ENCODE peak calls at places on chromosomes 16 and 17, in eight cellular contexts. R is activated T-helper 9 cell treated with anti-CD3 and anti-CD28 coated beads, Interleukin-2, amount 50 U/mL, for 16 hours; U is GM12865; E is AG08396; G is non-pigmented ciliary epithelial cell; H is EH; V is SHP77; F is MCF 10A. Y is an unnamed sample.

GRCh38 chr16:12802661-12803060 is 1.0 kb downstream of the CPPED1 start:
- DNase-seq in U (no peak), V (no peak), H (peak), F (no peak), G (no peak), R (no peak), E (no peak), Y (no peak)

GRCh38 chr16:13680021-13680672 is 239.8 kb upstream of the ERCC4 start:
- DNase-seq in F (no peak), H (no peak), G (no peak), E (no peak), R (no peak), U (no peak), V (no peak), Y (no peak)

GRCh38 chr16:23060458-23061320 is 88.6 kb downstream of the USP31 start:
- DNase-seq in E (peak), V (peak), F (peak), G (peak), U (peak), H (peak), R (peak), Y (peak)

GRCh38 chr17:48563385-48563838 is 14.7 kb downstream of the HOXB4 start:
- DNase-seq in E (no peak), G (no peak), F (no peak), U (no peak), H (no peak), R (no peak), V (peak), Y (no peak)

GRCh38 chr16:50642349-50642748 is 38.8 kb downstream of the SNX20 start:
- DNase-seq in R (no peak), F (no peak), U (no peak), H (no peak), V (no peak), G (no peak), E (no peak), Y (no peak)

GRCh38 chr17:48589831-48590602 is at the start of gene HOXB3:
- DNase-seq in H (no peak), R (no peak), F (no peak), G (no peak), U (no peak), E (peak), V (peak), Y (no peak)

GRCh38 chr17:50311112-50311460 is 34.8 kb upstream of the XYLT2 start:
- DNase-seq in V (no peak), R (no peak), U (peak), F (no peak), G (no peak), E (no peak), H (no peak), Y (no peak)

GRCh38 chr16:49452568-49452967 is 79.0 kb downstream of the C16orf78 start:
- DNase-seq in F (no peak), V (no peak), E (no peak), G (no peak), R (no peak), H (no peak), U (no peak), Y (no peak)

GRCh38 chr17:74635418-74635817 is 11.9 kb upstream of the CD300E start:
- DNase-seq in R (no peak), G (no peak), H (no peak), V (no peak), E (no peak), F (no peak), U (no peak), Y (no peak)

GRCh38 chr17:3647769-3648540 is 11.4 kb downstream of the CTNS start:
- DNase-seq in G (no peak), F (peak), R (no peak), H (peak), V (peak), E (peak), U (peak), Y (peak)

GRCh38 chr17:69503711-69504110 is 89.2 kb downstream of the MAP2K6 start:
- DNase-seq in E (no peak), F (no peak), V (no peak), R (no peak), H (no peak), G (no peak), U (peak), Y (no peak)

GRCh38 chr16:19105131-19105530 is 8.6 kb upstream of the ITPRIPL2 start:
- DNase-seq in H (no peak), R (no peak), U (no peak), E (no peak), F (no peak), V (no peak), G (no peak), Y (no peak)

GRCh38 chr17:67636841-67637240 is 80.9 kb upstream of the NOL11 start:
- DNase-seq in G (peak), H (peak), V (no peak), U (no peak), R (no peak), F (no peak), E (peak), Y (no peak)

GRCh38 chr17:57911834-57912673 is 43.2 kb downstream of the CUEDC1 start:
- DNase-seq in U (no peak), R (no peak), F (peak), H (no peak), G (no peak), V (peak), E (no peak), Y (no peak)

GRCh38 chr17:83064021-83064731 is 15.2 kb upstream of the METRNL start:
- DNase-seq in H (no peak), R (no peak), F (no peak), V (no peak), E (no peak), G (no peak), U (no peak), Y (no peak)

GRCh38 chr17:6163632-6164319 is 93.6 kb downstream of the WSCD1 start:
- DNase-seq in R (no peak), F (peak), E (no peak), H (no peak), V (peak), G (no peak), U (no peak), Y (no peak)